ENCODE peak calls at places on chromosomes 3 and 15, in eight cellular contexts. One of them, this sample, is unnamed.

GRCh38 chr15:59812889-59813288 is 123.8 kb upstream of the BNIP2 start:
- DNase-seq in uterus: no peak
- DNase-seq in NCI-H1048: no peak
- DNase-seq in fibroblast of mammary gland: no peak
- DNase-seq in stimulated activated CD4-positive, alpha-beta T cell treated with anti-CD3 and anti-CD28 coated beads, Interleukin-15, amount 100 ng/mL, for 24 hours: no peak
- DNase-seq in activated naive CD8-positive, alpha-beta T cell treated with anti-CD3 and anti-CD28 coated beads, Interleukin-2, amount 50 U/mL, for 24 hours: no peak
- DNase-seq in heart right ventricle: no peak
- DNase-seq in amygdala: no peak
- DNase-seq in this sample: no peak

GRCh38 chr15:41585140-41586047 is 26.4 kb downstream of the TYRO3 start:
- DNase-seq in uterus: peak; percentile 56
- DNase-seq in NCI-H1048: no peak
- DNase-seq in fibroblast of mammary gland: peak; percentile 59
- DNase-seq in stimulated activated CD4-positive, alpha-beta T cell treated with anti-CD3 and anti-CD28 coated beads, Interleukin-15, amount 100 ng/mL, for 24 hours: peak; percentile 74
- DNase-seq in activated naive CD8-positive, alpha-beta T cell treated with anti-CD3 and anti-CD28 coated beads, Interleukin-2, amount 50 U/mL, for 24 hours: peak; percentile 50
- DNase-seq in heart right ventricle: peak; percentile 55
- DNase-seq in amygdala: peak; percentile 63
- DNase-seq in this sample: peak; percentile 62

GRCh38 chr3:107657971-107658370 is 135.2 kb downstream of the BBX start:
- DNase-seq in uterus: no peak
- DNase-seq in NCI-H1048: no peak
- DNase-seq in fibroblast of mammary gland: peak; percentile 79
- DNase-seq in stimulated activated CD4-positive, alpha-beta T cell treated with anti-CD3 and anti-CD28 coated beads, Interleukin-15, amount 100 ng/mL, for 24 hours: no peak
- DNase-seq in activated naive CD8-positive, alpha-beta T cell treated with anti-CD3 and anti-CD28 coated beads, Interleukin-2, amount 50 U/mL, for 24 hours: no peak
- DNase-seq in heart right ventricle: no peak
- DNase-seq in amygdala: no peak
- DNase-seq in this sample: no peak

GRCh38 chr3:127151992-127152391 is 40.9 kb upstream of the PRR23E start:
- DNase-seq in uterus: no peak
- DNase-seq in NCI-H1048: no peak
- DNase-seq in fibroblast of mammary gland: peak; percentile 66
- DNase-seq in stimulated activated CD4-positive, alpha-beta T cell treated with anti-CD3 and anti-CD28 coated beads, Interleukin-15, amount 100 ng/mL, for 24 hours: no peak
- DNase-seq in activated naive CD8-positive, alpha-beta T cell treated with anti-CD3 and anti-CD28 coated beads, Interleukin-2, amount 50 U/mL, for 24 hours: no peak
- DNase-seq in heart right ventricle: no peak
- DNase-seq in amygdala: no peak
- DNase-seq in this sample: no peak

GRCh38 chr15:90813796-90814192 is 54.6 kb upstream of the FURIN start:
- DNase-seq in uterus: no peak
- DNase-seq in NCI-H1048: no peak
- DNase-seq in fibroblast of mammary gland: no peak
- DNase-seq in stimulated activated CD4-positive, alpha-beta T cell treated with anti-CD3 and anti-CD28 coated beads, Interleukin-15, amount 100 ng/mL, for 24 hours: no peak
- DNase-seq in activated naive CD8-positive, alpha-beta T cell treated with anti-CD3 and anti-CD28 coated beads, Interleukin-2, amount 50 U/mL, for 24 hours: no peak
- DNase-seq in heart right ventricle: no peak
- DNase-seq in amygdala: no peak
- DNase-seq in this sample: no peak

GRCh38 chr3:4898454-4899313 is 80.6 kb upstream of the BHLHE40 start:
- DNase-seq in uterus: no peak
- DNase-seq in NCI-H1048: no peak
- DNase-seq in fibroblast of mammary gland: peak; percentile 63
- DNase-seq in stimulated activated CD4-positive, alpha-beta T cell treated with anti-CD3 and anti-CD28 coated beads, Interleukin-15, amount 100 ng/mL, for 24 hours: no peak
- DNase-seq in activated naive CD8-positive, alpha-beta T cell treated with anti-CD3 and anti-CD28 coated beads, Interleukin-2, amount 50 U/mL, for 24 hours: no peak
- DNase-seq in heart right ventricle: no peak
- DNase-seq in amygdala: no peak
- DNase-seq in this sample: no peak

GRCh38 chr3:44932271-44932670 is 43.7 kb downstream of the ZDHHC3 start:
- DNase-seq in uterus: no peak
- DNase-seq in NCI-H1048: no peak
- DNase-seq in fibroblast of mammary gland: no peak
- DNase-seq in stimulated activated CD4-positive, alpha-beta T cell treated with anti-CD3 and anti-CD28 coated beads, Interleukin-15, amount 100 ng/mL, for 24 hours: no peak
- DNase-seq in activated naive CD8-positive, alpha-beta T cell treated with anti-CD3 and anti-CD28 coated beads, Interleukin-2, amount 50 U/mL, for 24 hours: no peak
- DNase-seq in heart right ventricle: no peak
- DNase-seq in amygdala: no peak
- DNase-seq in this sample: no peak

GRCh38 chr15:58039260-58040035 is 26.1 kb downstream of the ALDH1A2 start:
- DNase-seq in uterus: no peak
- DNase-seq in NCI-H1048: no peak
- DNase-seq in fibroblast of mammary gland: no peak
- DNase-seq in stimulated activated CD4-positive, alpha-beta T cell treated with anti-CD3 and anti-CD28 coated beads, Interleukin-15, amount 100 ng/mL, for 24 hours: no peak
- DNase-seq in activated naive CD8-positive, alpha-beta T cell treated with anti-CD3 and anti-CD28 coated beads, Interleukin-2, amount 50 U/mL, for 24 hours: no peak
- DNase-seq in heart right ventricle: no peak
- DNase-seq in amygdala: no peak
- DNase-seq in this sample: no peak

GRCh38 chr15:94070341-94071275 is 160.8 kb upstream of the MCTP2 start:
- DNase-seq in uterus: peak; percentile 51
- DNase-seq in NCI-H1048: no peak
- DNase-seq in fibroblast of mammary gland: no peak
- DNase-seq in stimulated activated CD4-positive, alpha-beta T cell treated with anti-CD3 and anti-CD28 coated beads, Interleukin-15, amount 100 ng/mL, for 24 hours: no peak
- DNase-seq in activated naive CD8-positive, alpha-beta T cell treated with anti-CD3 and anti-CD28 coated beads, Interleukin-2, amount 50 U/mL, for 24 hours: no peak
- DNase-seq in heart right ventricle: no peak
- DNase-seq in amygdala: peak; percentile 28
- DNase-seq in this sample: no peak

GRCh38 chr3:160168290-160168689 is 56.9 kb upstream of the C3orf80 start:
- DNase-seq in uterus: no peak
- DNase-seq in NCI-H1048: no peak
- DNase-seq in fibroblast of mammary gland: no peak
- DNase-seq in stimulated activated CD4-positive, alpha-beta T cell treated with anti-CD3 and anti-CD28 coated beads, Interleukin-15, amount 100 ng/mL, for 24 hours: no peak
- DNase-seq in activated naive CD8-positive, alpha-beta T cell treated with anti-CD3 and anti-CD28 coated beads, Interleukin-2, amount 50 U/mL, for 24 hours: no peak
- DNase-seq in heart right ventricle: no peak
- DNase-seq in amygdala: no peak
- DNase-seq in this sample: no peak

GRCh38 chr15:59713177-59713576 is 24.1 kb upstream of the BNIP2 start:
- DNase-seq in uterus: no peak
- DNase-seq in NCI-H1048: no peak
- DNase-seq in fibroblast of mammary gland: no peak
- DNase-seq in stimulated activated CD4-positive, alpha-beta T cell treated with anti-CD3 and anti-CD28 coated beads, Interleukin-15, amount 100 ng/mL, for 24 hours: no peak
- DNase-seq in activated naive CD8-positive, alpha-beta T cell treated with anti-CD3 and anti-CD28 coated beads, Interleukin-2, amount 50 U/mL, for 24 hours: no peak
- DNase-seq in heart right ventricle: no peak
- DNase-seq in amygdala: no peak
- DNase-seq in this sample: no peak

GRCh38 chr3:6074952-6075351 is 786.0 kb upstream of the GRM7 start:
- DNase-seq in uterus: no peak
- DNase-seq in NCI-H1048: no peak
- DNase-seq in fibroblast of mammary gland: no peak
- DNase-seq in stimulated activated CD4-positive, alpha-beta T cell treated with anti-CD3 and anti-CD28 coated beads, Interleukin-15, amount 100 ng/mL, for 24 hours: no peak
- DNase-seq in activated naive CD8-positive, alpha-beta T cell treated with anti-CD3 and anti-CD28 coated beads, Interleukin-2, amount 50 U/mL, for 24 hours: no peak
- DNase-seq in heart right ventricle: no peak
- DNase-seq in amygdala: no peak
- DNase-seq in this sample: no peak

GRCh38 chr3:109081746-109082510 is 36.0 kb downstream of the MORC1 start:
- DNase-seq in uterus: no peak
- DNase-seq in NCI-H1048: no peak
- DNase-seq in fibroblast of mammary gland: peak; percentile 42
- DNase-seq in stimulated activated CD4-positive, alpha-beta T cell treated with anti-CD3 and anti-CD28 coated beads, Interleukin-15, amount 100 ng/mL, for 24 hours: peak; percentile 35
- DNase-seq in activated naive CD8-positive, alpha-beta T cell treated with anti-CD3 and anti-CD28 coated beads, Interleukin-2, amount 50 U/mL, for 24 hours: peak; percentile 18
- DNase-seq in heart right ventricle: no peak
- DNase-seq in amygdala: no peak
- DNase-seq in this sample: no peak

GRCh38 chr3:55912880-55913279 is 425.8 kb upstream of the WNT5A start:
- DNase-seq in uterus: no peak
- DNase-seq in NCI-H1048: no peak
- DNase-seq in fibroblast of mammary gland: no peak
- DNase-seq in stimulated activated CD4-positive, alpha-beta T cell treated with anti-CD3 and anti-CD28 coated beads, Interleukin-15, amount 100 ng/mL, for 24 hours: no peak
- DNase-seq in activated naive CD8-positive, alpha-beta T cell treated with anti-CD3 and anti-CD28 coated beads, Interleukin-2, amount 50 U/mL, for 24 hours: no peak
- DNase-seq in heart right ventricle: no peak
- DNase-seq in amygdala: no peak
- DNase-seq in this sample: no peak

GRCh38 chr15:38576261-38576660 is 11.6 kb upstream of the RASGRP1 start:
- DNase-seq in uterus: no peak
- DNase-seq in NCI-H1048: no peak
- DNase-seq in fibroblast of mammary gland: no peak
- DNase-seq in stimulated activated CD4-positive, alpha-beta T cell treated with anti-CD3 and anti-CD28 coated beads, Interleukin-15, amount 100 ng/mL, for 24 hours: no peak
- DNase-seq in activated naive CD8-positive, alpha-beta T cell treated with anti-CD3 and anti-CD28 coated beads, Interleukin-2, amount 50 U/mL, for 24 hours: no peak
- DNase-seq in heart right ventricle: no peak
- DNase-seq in amygdala: no peak
- DNase-seq in this sample: no peak

GRCh38 chr3:48504051-48504946 is at the start of gene SHISA5:
- DNase-seq in uterus: peak; percentile 88
- DNase-seq in NCI-H1048: no peak
- DNase-seq in fibroblast of mammary gland: peak; percentile 71
- DNase-seq in stimulated activated CD4-positive, alpha-beta T cell treated with anti-CD3 and anti-CD28 coated beads, Interleukin-15, amount 100 ng/mL, for 24 hours: peak; percentile 77
- DNase-seq in activated naive CD8-positive, alpha-beta T cell treated with anti-CD3 and anti-CD28 coated beads, Interleukin-2, amount 50 U/mL, for 24 hours: peak; percentile 69
- DNase-seq in heart right ventricle: peak; percentile 89
- DNase-seq in amygdala: peak; percentile 63
- DNase-seq in this sample: peak; percentile 87

GRCh38 chr3:172939651-172940293 is 189.2 kb downstream of the ECT2 start:
- DNase-seq in uterus: no peak
- DNase-seq in NCI-H1048: no peak
- DNase-seq in fibroblast of mammary gland: no peak
- DNase-seq in stimulated activated CD4-positive, alpha-beta T cell treated with anti-CD3 and anti-CD28 coated beads, Interleukin-15, amount 100 ng/mL, for 24 hours: no peak
- DNase-seq in activated naive CD8-positive, alpha-beta T cell treated with anti-CD3 and anti-CD28 coated beads, Interleukin-2, amount 50 U/mL, for 24 hours: no peak
- DNase-seq in heart right ventricle: no peak
- DNase-seq in amygdala: no peak
- DNase-seq in this sample: no peak

GRCh38 chr3:78734048-78734637 is 1033.7 kb downstream of the ROBO1 start:
- DNase-seq in uterus: no peak
- DNase-seq in NCI-H1048: no peak
- DNase-seq in fibroblast of mammary gland: peak; percentile 87
- DNase-seq in stimulated activated CD4-positive, alpha-beta T cell treated with anti-CD3 and anti-CD28 coated beads, Interleukin-15, amount 100 ng/mL, for 24 hours: no peak
- DNase-seq in activated naive CD8-positive, alpha-beta T cell treated with anti-CD3 and anti-CD28 coated beads, Interleukin-2, amount 50 U/mL, for 24 hours: no peak
- DNase-seq in heart right ventricle: no peak
- DNase-seq in amygdala: no peak
- DNase-seq in this sample: no peak

GRCh38 chr15:97745481-97746071 is 214.9 kb upstream of the ARRDC4 start:
- DNase-seq in uterus: no peak
- DNase-seq in NCI-H1048: no peak
- DNase-seq in fibroblast of mammary gland: peak; percentile 15
- DNase-seq in stimulated activated CD4-positive, alpha-beta T cell treated with anti-CD3 and anti-CD28 coated beads, Interleukin-15, amount 100 ng/mL, for 24 hours: peak; percentile 45
- DNase-seq in activated naive CD8-positive, alpha-beta T cell treated with anti-CD3 and anti-CD28 coated beads, Interleukin-2, amount 50 U/mL, for 24 hours: peak; percentile 20
- DNase-seq in heart right ventricle: no peak
- DNase-seq in amygdala: no peak
- DNase-seq in this sample: no peak

GRCh38 chr15:93997071-93997658 is 234.2 kb upstream of the MCTP2 start:
- DNase-seq in uterus: peak; percentile 31
- DNase-seq in NCI-H1048: peak; percentile 8
- DNase-seq in fibroblast of mammary gland: peak; percentile 59
- DNase-seq in stimulated activated CD4-positive, alpha-beta T cell treated with anti-CD3 and anti-CD28 coated beads, Interleukin-15, amount 100 ng/mL, for 24 hours: no peak
- DNase-seq in activated naive CD8-positive, alpha-beta T cell treated with anti-CD3 and anti-CD28 coated beads, Interleukin-2, amount 50 U/mL, for 24 hours: no peak
- DNase-seq in heart right ventricle: no peak
- DNase-seq in amygdala: no peak
- DNase-seq in this sample: no peak

GRCh38 chr3:122496529-122496928 is 18.2 kb downstream of the KPNA1 start:
- DNase-seq in uterus: no peak
- DNase-seq in NCI-H1048: no peak
- DNase-seq in fibroblast of mammary gland: no peak
- DNase-seq in stimulated activated CD4-positive, alpha-beta T cell treated with anti-CD3 and anti-CD28 coated beads, Interleukin-15, amount 100 ng/mL, for 24 hours: no peak
- DNase-seq in activated naive CD8-positive, alpha-beta T cell treated with anti-CD3 and anti-CD28 coated beads, Interleukin-2, amount 50 U/mL, for 24 hours: no peak
- DNase-seq in heart right ventricle: no peak
- DNase-seq in amygdala: no peak
- DNase-seq in this sample: no peak

GRCh38 chr3:8579101-8579500 is 65.5 kb downstream of the SSUH2 start:
- DNase-seq in uterus: no peak
- DNase-seq in NCI-H1048: no peak
- DNase-seq in fibroblast of mammary gland: no peak
- DNase-seq in stimulated activated CD4-positive, alpha-beta T cell treated with anti-CD3 and anti-CD28 coated beads, Interleukin-15, amount 100 ng/mL, for 24 hours: no peak
- DNase-seq in activated naive CD8-positive, alpha-beta T cell treated with anti-CD3 and anti-CD28 coated beads, Interleukin-2, amount 50 U/mL, for 24 hours: no peak
- DNase-seq in heart right ventricle: no peak
- DNase-seq in amygdala: no peak
- DNase-seq in this sample: no peak

GRCh38 chr3:12719541-12719940 is 39.5 kb downstream of the TMEM40 start:
- DNase-seq in uterus: no peak
- DNase-seq in NCI-H1048: no peak
- DNase-seq in fibroblast of mammary gland: no peak
- DNase-seq in stimulated activated CD4-positive, alpha-beta T cell treated with anti-CD3 and anti-CD28 coated beads, Interleukin-15, amount 100 ng/mL, for 24 hours: no peak
- DNase-seq in activated naive CD8-positive, alpha-beta T cell treated with anti-CD3 and anti-CD28 coated beads, Interleukin-2, amount 50 U/mL, for 24 hours: no peak
- DNase-seq in heart right ventricle: no peak
- DNase-seq in amygdala: no peak
- DNase-seq in this sample: no peak

GRCh38 chr3:59850352-59850870 is 800.6 kb upstream of the CFAP20DC start:
- DNase-seq in uterus: no peak
- DNase-seq in NCI-H1048: no peak
- DNase-seq in fibroblast of mammary gland: no peak
- DNase-seq in stimulated activated CD4-positive, alpha-beta T cell treated with anti-CD3 and anti-CD28 coated beads, Interleukin-15, amount 100 ng/mL, for 24 hours: no peak
- DNase-seq in activated naive CD8-positive, alpha-beta T cell treated with anti-CD3 and anti-CD28 coated beads, Interleukin-2, amount 50 U/mL, for 24 hours: no peak
- DNase-seq in heart right ventricle: no peak
- DNase-seq in amygdala: no peak
- DNase-seq in this sample: no peak

GRCh38 chr3:8762607-8763377 is 6.6 kb downstream of the OXTR start:
- DNase-seq in uterus: no peak
- DNase-seq in NCI-H1048: no peak
- DNase-seq in fibroblast of mammary gland: no peak
- DNase-seq in stimulated activated CD4-positive, alpha-beta T cell treated with anti-CD3 and anti-CD28 coated beads, Interleukin-15, amount 100 ng/mL, for 24 hours: no peak
- DNase-seq in activated naive CD8-positive, alpha-beta T cell treated with anti-CD3 and anti-CD28 coated beads, Interleukin-2, amount 50 U/mL, for 24 hours: no peak
- DNase-seq in heart right ventricle: no peak
- DNase-seq in amygdala: no peak
- DNase-seq in this sample: no peak

GRCh38 chr3:101676219-101676764 is 640 bp downstream of the ZBTB11 start:
- DNase-seq in uterus: peak; percentile 93
- DNase-seq in NCI-H1048: no peak
- DNase-seq in fibroblast of mammary gland: peak; percentile 94
- DNase-seq in stimulated activated CD4-positive, alpha-beta T cell treated with anti-CD3 and anti-CD28 coated beads, Interleukin-15, amount 100 ng/mL, for 24 hours: peak; percentile 98
- DNase-seq in activated naive CD8-positive, alpha-beta T cell treated with anti-CD3 and anti-CD28 coated beads, Interleukin-2, amount 50 U/mL, for 24 hours: peak; percentile 97
- DNase-seq in heart right ventricle: peak; percentile 96
- DNase-seq in amygdala: no peak
- DNase-seq in this sample: peak; percentile 96

GRCh38 chr3:23698652-23699313 is 107.0 kb upstream of the UBE2E1 start:
- DNase-seq in uterus: no peak
- DNase-seq in NCI-H1048: no peak
- DNase-seq in fibroblast of mammary gland: no peak
- DNase-seq in stimulated activated CD4-positive, alpha-beta T cell treated with anti-CD3 and anti-CD28 coated beads, Interleukin-15, amount 100 ng/mL, for 24 hours: no peak
- DNase-seq in activated naive CD8-positive, alpha-beta T cell treated with anti-CD3 and anti-CD28 coated beads, Interleukin-2, amount 50 U/mL, for 24 hours: no peak
- DNase-seq in heart right ventricle: no peak
- DNase-seq in amygdala: no peak
- DNase-seq in this sample: no peak

GRCh38 chr3:133540896-133541674 is 32.4 kb upstream of the CDV3 start:
- DNase-seq in uterus: no peak
- DNase-seq in NCI-H1048: no peak
- DNase-seq in fibroblast of mammary gland: peak; percentile 91
- DNase-seq in stimulated activated CD4-positive, alpha-beta T cell treated with anti-CD3 and anti-CD28 coated beads, Interleukin-15, amount 100 ng/mL, for 24 hours: no peak
- DNase-seq in activated naive CD8-positive, alpha-beta T cell treated with anti-CD3 and anti-CD28 coated beads, Interleukin-2, amount 50 U/mL, for 24 hours: no peak
- DNase-seq in heart right ventricle: no peak
- DNase-seq in amygdala: no peak
- DNase-seq in this sample: no peak

GRCh38 chr15:50145451-50145872 is 26.4 kb upstream of the ATP8B4 start:
- DNase-seq in uterus: peak; percentile 65
- DNase-seq in NCI-H1048: peak; percentile 45
- DNase-seq in fibroblast of mammary gland: peak; percentile 90
- DNase-seq in stimulated activated CD4-positive, alpha-beta T cell treated with anti-CD3 and anti-CD28 coated beads, Interleukin-15, amount 100 ng/mL, for 24 hours: no peak
- DNase-seq in activated naive CD8-positive, alpha-beta T cell treated with anti-CD3 and anti-CD28 coated beads, Interleukin-2, amount 50 U/mL, for 24 hours: no peak
- DNase-seq in heart right ventricle: no peak
- DNase-seq in amygdala: no peak
- DNase-seq in this sample: no peak

This sample was measured in psoas muscle.